ENCODE peak calls at places on chromosomes 5 and 9, in five cellular contexts. V is glutamatergic neuron, K is NCI-H1417, W is iPS-NIHi11, Z is LoVo. P is an unnamed sample.

GRCh38 chr9:130245474-130245873 is 20.1 kb upstream of the HMCN2 start:
- DNase-seq in V (no peak), W (no peak), Z (no peak), K (no peak), P (no peak)

GRCh38 chr9:35829084-35829763 is at the start of gene TMEM8B:
- DNase-seq in K (peak; percentile 89), V (peak; percentile 98), W (peak; percentile 96), Z (peak; percentile 90), P (peak; percentile 99)

GRCh38 chr9:124139001-124139400 is 118.7 kb upstream of the NEK6 start:
- DNase-seq in K (no peak), Z (no peak), V (no peak), W (no peak), P (no peak)

GRCh38 chr9:109843651-109844050 is 63.7 kb downstream of the PALM2AKAP2 start:
- DNase-seq in V (peak; percentile 58), Z (no peak), K (no peak), W (no peak), P (no peak)

GRCh38 chr9:93290495-93291434 is 106.8 kb downstream of the WNK2 start:
- DNase-seq in V (no peak), Z (no peak), K (no peak), W (peak; percentile 44), P (no peak)

GRCh38 chr9:98364042-98364441 is 108.6 kb upstream of the TBC1D2 start:
- DNase-seq in Z (no peak), W (no peak), V (no peak), K (no peak), P (no peak)

GRCh38 chr5:151141535-151141934 is 16.0 kb downstream of the ANXA6 start:
- DNase-seq in V (peak; percentile 35), K (no peak), Z (no peak), W (peak; percentile 63), P (no peak)

GRCh38 chr5:64003966-64004365 is 41.7 kb upstream of the HTR1A start:
- DNase-seq in W (no peak), V (no peak), Z (no peak), K (no peak), P (no peak)

GRCh38 chr9:86958203-86958602 is 10.9 kb upstream of the GAS1 start:
- DNase-seq in V (no peak), K (no peak), Z (no peak), W (no peak), P (no peak)

GRCh38 chr5:79011219-79011836 is 26.2 kb upstream of the ARSB start:
- DNase-seq in Z (no peak), V (no peak), K (no peak), W (no peak), P (no peak)

GRCh38 chr5:137649228-137649890 is 86.5 kb downstream of the KLHL3 start:
- DNase-seq in W (no peak), Z (no peak), K (no peak), V (no peak), P (peak; percentile 18)

GRCh38 chr5:143241892-143242291 is 161.6 kb downstream of the NR3C1 start:
- DNase-seq in K (no peak), V (no peak), Z (no peak), W (no peak), P (no peak)

GRCh38 chr9:22119537-22120167 is 110.5 kb upstream of the CDKN2B start:
- DNase-seq in W (peak; percentile 23), V (no peak), Z (no peak), K (peak; percentile 9), P (peak; percentile 15)

GRCh38 chr5:35136386-35136785 is 88.6 kb upstream of the AGXT2 start:
- DNase-seq in V (no peak), W (no peak), K (no peak), Z (peak; percentile 81), P (no peak)

GRCh38 chr5:154467655-154468354 is 10.2 kb downstream of the HAND1 start:
- DNase-seq in K (peak; percentile 71), V (peak; percentile 93), Z (peak; percentile 78), W (peak; percentile 91), P (peak; percentile 90)

GRCh38 chr9:37464006-37464405 is 1.2 kb downstream of the ZBTB5 start:
- DNase-seq in W (no peak), V (no peak), K (no peak), Z (no peak), P (no peak)

GRCh38 chr5:39947657-39948056 is 522.9 kb upstream of the DAB2 start:
- DNase-seq in V (no peak), K (no peak), Z (no peak), W (no peak), P (no peak)

GRCh38 chr5:115831163-115831768 is 10.1 kb downstream of the ATG12 start:
- DNase-seq in K (peak; percentile 56), W (peak; percentile 53), Z (peak; percentile 35), V (peak; percentile 29), P (peak; percentile 32)

GRCh38 chr5:79416499-79416898 is 97.4 kb downstream of the HOMER1 start:
- DNase-seq in K (no peak), Z (no peak), V (no peak), W (no peak), P (no peak)

GRCh38 chr9:34522091-34522887 is 501 bp downstream of the ENHO start:
- DNase-seq in K (no peak), W (no peak), Z (no peak), V (no peak), P (no peak)

GRCh38 chr5:179258922-179259730 is 86.1 kb downstream of the ADAMTS2 start:
- DNase-seq in Z (no peak), K (no peak), W (no peak), V (no peak), P (peak; percentile 34)

P was measured in BE2C.